ENCODE peak calls at places on chromosome 9, in eight cellular contexts. W, Q, D, S, U, O, T and H are unnamed samples.

GRCh38 chr9:113219972-113220371 is 1.1 kb downstream of the FKBP15 start:
- DNase-seq in U (no peak), W (no peak), T (no peak), D (no peak), S (no peak), O (peak), Q (no peak), H (no peak)

GRCh38 chr9:117334101-117334500 is 80.8 kb downstream of the ASTN2 start:
- DNase-seq in U (no peak), O (no peak), Q (no peak), D (no peak), S (no peak), W (no peak), T (no peak), H (no peak)

GRCh38 chr9:115494958-115495690 is 377.2 kb upstream of the TNC start:
- DNase-seq in T (no peak), S (no peak), W (no peak), O (no peak), D (no peak), Q (no peak), U (no peak), H (peak)

GRCh38 chr9:107243757-107244156 is 39.3 kb upstream of the RAD23B start:
- DNase-seq in T (no peak), U (no peak), W (peak), S (no peak), D (no peak), O (no peak), Q (no peak), H (no peak)

GRCh38 chr9:86968258-86968920 is 21.1 kb upstream of the GAS1 start:
- DNase-seq in U (no peak), Q (no peak), D (no peak), S (no peak), O (no peak), T (no peak), W (no peak), H (no peak)

GRCh38 chr9:71916834-71917534 is 5.5 kb downstream of the C9orf85 start:
- DNase-seq in T (no peak), U (no peak), Q (no peak), S (no peak), D (no peak), O (peak), W (no peak), H (no peak)

GRCh38 chr9:93007529-93008058 is 50.9 kb upstream of the SUSD3 start:
- DNase-seq in W (no peak), S (no peak), O (no peak), T (no peak), U (no peak), D (no peak), Q (no peak), H (no peak)

GRCh38 chr9:88818495-88819201 is 172.6 kb upstream of the S1PR3 start:
- DNase-seq in W (no peak), T (no peak), S (no peak), D (no peak), O (no peak), Q (no peak), U (no peak), H (peak)

GRCh38 chr9:116998305-116998704 is 311.2 kb downstream of the TRIM32 start:
- DNase-seq in T (no peak), Q (no peak), O (peak), S (no peak), W (no peak), D (no peak), U (peak), H (no peak)

GRCh38 chr9:132410642-132411041 is 631 bp downstream of the CFAP77 start:
- DNase-seq in S (no peak), D (no peak), O (peak), T (no peak), U (no peak), Q (no peak), W (no peak), H (no peak)

GRCh38 chr9:72271617-72272478 is 93.2 kb downstream of the ZFAND5 start:
- DNase-seq in O (peak), W (no peak), T (peak), Q (peak), D (no peak), U (peak), S (peak), H (peak)

GRCh38 chr9:77897292-77897691 is 134.3 kb downstream of the GNAQ start:
- DNase-seq in T (no peak), S (no peak), D (no peak), U (no peak), Q (peak), W (no peak), O (no peak), H (no peak)

GRCh38 chr9:120783611-120784047 is 9.6 kb downstream of the FBXW2 start:
- DNase-seq in W (peak), T (no peak), Q (no peak), U (no peak), O (no peak), S (no peak), D (no peak), H (no peak)

GRCh38 chr9:75664597-75664996 is 225.9 kb upstream of the PCSK5 start:
- DNase-seq in U (no peak), D (no peak), W (no peak), O (no peak), S (no peak), T (no peak), Q (no peak), H (no peak)

GRCh38 chr9:123611228-123611627 is 255.2 kb downstream of the CRB2 start:
- DNase-seq in W (no peak), O (no peak), Q (no peak), T (no peak), U (no peak), S (no peak), D (peak), H (no peak)

GRCh38 chr9:128689293-128689770 is 310 bp downstream of the SET start:
- DNase-seq in S (peak), O (peak), T (peak), Q (peak), U (peak), D (no peak), W (no peak), H (no peak)

GRCh38 chr9:2087500-2088313 is 72.6 kb downstream of the SMARCA2 start:
- DNase-seq in O (peak), T (no peak), S (no peak), Q (no peak), D (no peak), W (no peak), U (no peak), H (peak)

GRCh38 chr9:81145331-81145963 is 543.9 kb downstream of the TLE1 start:
- DNase-seq in S (no peak), W (no peak), U (no peak), Q (no peak), O (no peak), D (no peak), T (no peak), H (no peak)

GRCh38 chr9:88303785-88304495 is 84.3 kb upstream of the SPIN1 start:
- DNase-seq in T (no peak), U (no peak), W (no peak), Q (no peak), O (peak), S (no peak), D (no peak), H (no peak)

GRCh38 chr9:107222020-107222522 is 61.0 kb upstream of the RAD23B start:
- DNase-seq in Q (no peak), S (no peak), T (no peak), U (no peak), D (no peak), O (no peak), W (peak), H (no peak)

GRCh38 chr9:83520292-83520691 is 17.9 kb downstream of the FRMD3 start:
- DNase-seq in O (no peak), D (no peak), U (no peak), W (no peak), Q (no peak), S (no peak), T (no peak), H (no peak)

GRCh38 chr9:131721096-131721495 is 18.8 kb downstream of the RAPGEF1 start:
- DNase-seq in Q (no peak), U (no peak), D (no peak), S (no peak), T (peak), O (no peak), W (no peak), H (no peak)

GRCh38 chr9:94560237-94560636 is 5.4 kb downstream of the PCAT7 start:
- DNase-seq in S (no peak), T (no peak), Q (no peak), O (no peak), D (no peak), U (no peak), W (no peak), H (no peak)

GRCh38 chr9:75491533-75491932 is 398.9 kb upstream of the PCSK5 start:
- DNase-seq in O (no peak), U (no peak), Q (no peak), D (no peak), W (no peak), T (no peak), S (no peak), H (no peak)

GRCh38 chr9:72925126-72925810 is 27.6 kb downstream of the ALDH1A1 start:
- DNase-seq in U (no peak), W (no peak), S (no peak), O (no peak), Q (no peak), D (no peak), T (no peak), H (no peak)

GRCh38 chr9:27086818-27087680 is 22.0 kb upstream of the TEK start:
- DNase-seq in Q (no peak), O (no peak), W (no peak), U (no peak), T (no peak), D (no peak), S (no peak), H (no peak)

GRCh38 chr9:89442501-89442978 is 55.4 kb downstream of the SEMA4D start:
- DNase-seq in W (no peak), T (no peak), Q (no peak), O (peak), S (no peak), D (no peak), U (no peak), H (no peak)

GRCh38 chr9:134055981-134056461 is 11.8 kb downstream of the BRD3 start:
- DNase-seq in T (no peak), Q (peak), U (no peak), W (peak), S (peak), D (peak), O (no peak), H (no peak)

GRCh38 chr9:134641173-134641985 is at the start of gene COL5A1:
- DNase-seq in O (no peak), D (peak), W (no peak), U (peak), T (peak), S (no peak), Q (peak), H (peak)

GRCh38 chr9:71518045-71518888 is 250.0 kb downstream of the CEMIP2 start:
- DNase-seq in W (no peak), U (no peak), S (no peak), O (no peak), T (no peak), D (no peak), Q (no peak), H (no peak)